ENCODE peak calls at places on chromosomes 5 and 9, in four cellular contexts. Y, H, J and G are unnamed samples.

GRCh38 chr5:7882926-7883325 is 14.0 kb downstream of the MTRR start:
- DNase-seq in Y (no peak), H (no peak), J (no peak), G (no peak)

GRCh38 chr5:13943691-13944090 is 797 bp downstream of the DNAH5 start:
- DNase-seq in Y (no peak), H (no peak), J (no peak), G (no peak)

GRCh38 chr5:108858959-108859358 is 111.3 kb downstream of the FER start:
- DNase-seq in Y (no peak), H (peak), J (no peak), G (peak)

GRCh38 chr5:73446631-73447233 is 1.8 kb downstream of the FOXD1 start:
- DNase-seq in Y (peak), H (no peak), J (no peak), G (no peak)

GRCh38 chr9:107542814-107543213 is 53.2 kb upstream of the KLF4 start:
- DNase-seq in Y (no peak), H (no peak), J (no peak), G (no peak)

GRCh38 chr5:110807174-110807573 is 68.4 kb downstream of the SLC25A46 start:
- DNase-seq in Y (no peak), H (peak), J (no peak), G (no peak)

GRCh38 chr5:1504244-1504595 is 19.5 kb downstream of the LPCAT1 start:
- DNase-seq in Y (no peak), H (no peak), J (no peak), G (no peak)

GRCh38 chr5:107979272-107979671 is 308.5 kb upstream of the EFNA5 start:
- DNase-seq in Y (no peak), H (peak), J (no peak), G (no peak)

GRCh38 chr9:77502568-77502967 is 145.6 kb downstream of the GNA14 start:
- DNase-seq in Y (no peak), H (no peak), J (no peak), G (no peak)

GRCh38 chr5:55418994-55419991 is 111.5 kb downstream of the MTREX start:
- DNase-seq in Y (no peak), H (peak), J (no peak), G (no peak)

DNA sequence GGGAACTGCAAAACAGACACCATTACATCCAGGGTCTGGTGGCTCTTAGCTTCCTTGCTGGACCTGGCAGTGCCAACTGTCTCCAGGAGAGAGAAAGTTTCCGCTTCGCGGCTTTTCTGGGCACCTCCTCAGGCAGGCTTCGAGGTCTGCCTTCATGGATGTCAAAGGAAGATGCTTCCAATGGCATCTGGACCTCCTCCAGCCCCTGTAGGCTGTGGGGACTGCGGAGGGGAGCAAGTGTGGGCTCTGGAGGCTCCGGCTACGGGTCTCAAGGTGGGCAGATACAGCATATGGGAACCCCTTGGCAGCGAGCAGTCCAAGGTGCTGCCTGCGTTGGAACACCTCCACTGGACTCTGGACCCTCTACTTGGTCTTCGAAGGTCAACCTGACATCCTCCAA is 6.0 kb downstream of the C9orf50 start:
- DNase-seq in Y (no peak), H (no peak), J (no peak), G (no peak)
- TF ChIP-seq RFX5 in Y (no peak), H (no peak), J (no peak), G (no peak)

DNA sequence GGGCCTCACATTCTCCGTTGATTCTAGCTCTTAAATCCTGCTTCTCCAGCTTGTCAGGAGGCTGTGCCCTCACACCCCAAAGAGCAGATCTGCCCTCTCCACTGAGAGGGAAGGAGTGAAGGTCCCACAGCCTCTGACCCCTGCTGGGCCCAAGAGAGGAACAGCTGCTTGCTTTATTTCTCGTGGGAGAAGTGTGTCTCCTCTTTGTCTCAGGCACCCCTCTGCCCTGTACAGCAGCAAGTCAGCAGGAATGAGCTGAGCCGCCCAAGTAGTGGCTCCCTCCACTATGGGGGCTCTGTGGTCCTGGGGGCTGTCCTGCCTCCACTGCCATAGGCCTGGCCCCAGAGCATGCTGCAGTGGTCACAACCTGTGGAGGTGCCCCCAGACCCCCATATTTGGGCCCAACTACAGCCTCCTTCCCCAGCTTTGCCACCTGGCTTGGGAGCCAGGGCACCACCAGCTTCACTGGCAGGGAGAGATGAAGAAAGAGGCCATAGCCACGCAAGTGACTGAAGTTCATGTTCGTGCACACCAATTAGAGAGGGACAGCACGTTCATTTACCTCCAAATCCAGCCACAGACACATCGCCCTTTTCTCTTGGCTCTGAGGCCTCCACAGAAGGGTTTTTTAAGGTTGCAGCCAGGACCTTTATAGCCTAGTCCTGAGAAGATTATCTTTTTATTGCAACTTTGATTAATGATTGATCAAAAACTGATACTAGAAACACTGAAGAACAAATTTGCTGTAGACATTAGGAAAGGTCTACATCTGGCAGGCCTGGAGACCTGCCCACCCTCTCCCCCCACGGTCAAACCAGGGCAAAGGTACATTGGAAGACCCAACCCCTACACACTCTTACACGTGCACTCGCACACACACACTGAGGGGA is 27.5 kb downstream of the IRF1 start:
- DNase-seq in Y (no peak), H (no peak), J (no peak), G (no peak)
- TF ChIP-seq CHD1 in Y (no peak), H (no peak), J (no peak), G (no peak)

GRCh38 chr5:180467576-180467975 is 26.6 kb upstream of the CNOT6 start:
- DNase-seq in Y (no peak), H (no peak), J (no peak), G (no peak)

GRCh38 chr5:180468732-180469585 is 25.2 kb upstream of the CNOT6 start:
- DNase-seq in Y (no peak), H (no peak), J (no peak), G (no peak)

GRCh38 chr5:180466316-180466715 is 27.9 kb upstream of the CNOT6 start:
- DNase-seq in Y (no peak), H (no peak), J (no peak), G (no peak)

GRCh38 chr5:180467989-180468731 is 26.0 kb upstream of the CNOT6 start:
- DNase-seq in Y (no peak), H (no peak), J (no peak), G (no peak)

DNA sequence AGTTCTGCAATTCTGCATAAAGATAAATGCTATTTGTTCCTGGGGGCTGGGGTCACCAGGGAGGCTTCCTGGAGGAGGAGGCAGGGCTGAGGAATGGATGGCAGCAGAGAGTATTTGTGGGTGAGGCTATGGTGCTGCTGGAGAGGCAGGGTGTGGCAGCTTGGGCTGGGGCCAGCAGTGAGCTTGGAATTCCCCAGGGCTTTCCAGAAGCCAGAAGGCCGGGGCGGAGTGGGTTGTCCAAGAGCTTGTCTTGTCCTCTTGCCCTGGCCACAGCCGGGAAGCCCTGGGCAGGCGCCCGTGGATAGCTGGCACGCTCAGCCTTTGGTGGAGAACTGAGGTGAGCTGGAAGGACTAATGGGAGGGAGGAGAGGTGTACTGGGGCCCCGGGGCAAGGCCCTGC is 27.2 kb upstream of the CNOT6 start:
- DNase-seq in Y (no peak), H (no peak), J (no peak), G (no peak)
- TF ChIP-seq RFX5 in Y (no peak), H (no peak), J (no peak), G (no peak)

GRCh38 chr5:84393969-84394368 is 9.3 kb upstream of the EDIL3 start:
- DNase-seq in Y (no peak), H (peak), J (no peak), G (no peak)
- TF ChIP-seq CHD1 in Y (no peak), H (no peak), J (no peak), G (no peak)

GRCh38 chr5:143642791-143643190 is 169.2 kb upstream of the HMHB1 start:
- DNase-seq in Y (no peak), H (peak), J (no peak), G (no peak)
- TF ChIP-seq RFX5 in Y (no peak), H (no peak), J (no peak), G (no peak)

GRCh38 chr5:114335391-114335790 is 26.5 kb upstream of the KCNN2 start:
- DNase-seq in Y (no peak), H (peak), J (no peak), G (no peak)
- TF ChIP-seq CHD1 in Y (no peak), H (no peak), J (no peak), G (no peak)

GRCh38 chr5:37043693-37044092 is 167.1 kb downstream of the NIPBL start:
- DNase-seq in Y (no peak), H (no peak), J (no peak), G (no peak)

GRCh38 chr5:37047947-37048346 is 171.4 kb downstream of the NIPBL start:
- DNase-seq in Y (no peak), H (no peak), J (peak), G (no peak)

GRCh38 chr5:37044120-37044519 is 167.6 kb downstream of the NIPBL start:
- DNase-seq in Y (no peak), H (no peak), J (no peak), G (no peak)

GRCh38 chr5:37039824-37040223 is 163.3 kb downstream of the NIPBL start:
- DNase-seq in Y (no peak), H (no peak), J (no peak), G (no peak)

GRCh38 chr5:37045703-37046102 is 169.1 kb downstream of the NIPBL start:
- DNase-seq in Y (no peak), H (no peak), J (no peak), G (no peak)
- TF ChIP-seq RFX5 in Y (no peak), H (no peak), J (no peak), G (no peak)

DNA sequence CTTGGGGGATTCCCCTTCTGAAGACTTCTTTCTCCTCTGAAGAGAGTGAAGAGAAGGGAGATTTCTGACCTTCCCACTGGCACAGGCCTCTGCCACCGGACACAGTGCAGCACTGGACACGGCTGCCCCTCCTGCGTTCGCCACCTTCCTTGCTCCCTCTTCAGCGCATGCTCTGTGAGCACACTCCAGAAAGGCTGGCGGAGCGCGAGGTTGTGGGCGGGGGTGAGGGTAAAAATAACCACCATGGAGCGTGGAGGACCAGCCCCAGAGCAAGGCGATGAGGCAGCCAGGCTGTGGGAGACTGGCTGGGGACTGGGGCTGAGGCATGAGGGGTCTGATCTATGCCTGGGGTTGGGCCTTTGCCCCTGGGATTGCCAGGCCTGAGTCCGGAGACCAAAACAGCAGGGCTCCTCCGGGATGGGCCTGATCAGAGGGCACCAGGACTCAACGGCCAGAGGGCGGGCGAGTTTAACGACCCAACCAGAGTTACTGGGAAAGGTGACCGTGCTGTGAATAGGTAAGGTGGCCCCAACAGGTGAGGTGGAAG is 97.2 kb downstream of the ROR2 start:
- DNase-seq in Y (no peak), H (no peak), J (no peak), G (no peak)
- TF ChIP-seq CHD1 in Y (no peak), H (no peak), J (no peak), G (no peak)

GRCh38 chr9:23740531-23740930 is 85.5 kb downstream of the ELAVL2 start:
- DNase-seq in Y (no peak), H (no peak), J (no peak), G (no peak)
- TF ChIP-seq RFX5 in Y (no peak), H (no peak), J (no peak), G (no peak)